ENCODE peak calls at places on chromosomes 3 and 15, in ten cellular contexts. G, T, Y, V, S, U, F, X, E and J are unnamed samples.

GRCh38 chr15:59830143-59830542 is 141.0 kb upstream of the BNIP2 start:
- DNase-seq in U (no peak), S (no peak), G (no peak), F (no peak), T (no peak), Y (no peak), E (no peak), X (no peak), V (no peak), J (no peak)

GRCh38 chr15:51403946-51404695 is 62.7 kb downstream of the GLDN start:
- DNase-seq in V (no peak), T (no peak), F (no peak), E (no peak), G (no peak), U (peak; percentile 41), X (no peak), S (no peak), Y (no peak), J (no peak)

GRCh38 chr3:189144645-189145044 is 27.1 kb upstream of the TPRG1 start:
- DNase-seq in Y (peak; percentile 22), U (no peak), T (no peak), E (peak; percentile 57), G (no peak), V (peak; percentile 15), X (no peak), F (peak; percentile 56), S (no peak), J (no peak)

GRCh38 chr15:100802421-100803157 is 77.0 kb upstream of the ALDH1A3 start:
- DNase-seq in V (no peak), E (no peak), T (no peak), Y (no peak), S (no peak), F (no peak), X (no peak), U (no peak), G (no peak), J (no peak)

GRCh38 chr3:134496481-134497071 is 10.7 kb downstream of the CEP63 start:
- DNase-seq in U (no peak), V (no peak), S (no peak), Y (peak; percentile 52), T (peak; percentile 67), E (peak; percentile 49), G (no peak), X (no peak), F (no peak), J (no peak)

GRCh38 chr3:167918686-167919085 is 177.0 kb downstream of the GOLIM4 start:
- DNase-seq in F (no peak), Y (no peak), X (no peak), E (no peak), U (no peak), T (no peak), V (no peak), G (no peak), S (no peak), J (no peak)

GRCh38 chr3:14548321-14548729 is 8.2 kb upstream of the GRIP2 start:
- DNase-seq in U (no peak), G (no peak), X (no peak), S (peak; percentile 60), Y (peak; percentile 60), E (peak; percentile 68), F (peak; percentile 63), T (peak; percentile 76), V (peak; percentile 85), J (peak; percentile 30)

GRCh38 chr3:164608554-164609276 is 469.6 kb downstream of the SI start:
- DNase-seq in S (no peak), Y (no peak), T (no peak), X (no peak), V (no peak), G (no peak), F (no peak), E (no peak), U (no peak), J (no peak)

DNA sequence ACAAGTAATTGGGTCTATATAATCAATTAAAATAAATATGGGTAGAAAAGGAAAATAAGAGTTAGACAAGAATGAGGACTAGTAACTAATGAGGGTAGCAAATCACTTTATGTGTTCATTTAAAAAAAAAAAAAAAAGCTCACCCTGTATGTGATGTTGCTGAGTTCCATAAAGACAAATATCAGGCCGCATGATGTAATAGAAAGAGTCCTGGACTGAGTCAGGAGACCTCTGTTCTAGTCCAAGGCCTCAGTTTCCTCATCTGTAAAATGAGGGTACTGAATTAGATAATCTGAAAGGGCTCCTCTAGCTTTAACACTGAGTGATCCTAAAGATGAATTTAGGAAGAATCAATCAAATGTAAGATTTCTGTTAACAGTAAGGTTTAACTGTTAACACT is 117.6 kb downstream of the TBL1XR1 start:
- DNase-seq in F (no peak), G (no peak), T (no peak), Y (no peak), S (no peak), V (no peak), U (no peak), E (no peak), X (no peak), J (no peak)
- H3K4me3 ChIP-seq in F (no peak overlapping the region), G (no peak overlapping the region), T (no peak overlapping the region), Y (no peak overlapping the region), S (no peak overlapping the region), V (no peak overlapping the region), U (no peak overlapping the region), E (no peak overlapping the region), X (no peak overlapping the region), J (no peak overlapping the region)

GRCh38 chr3:48656841-48657281 is 5.8 kb downstream of the CELSR3 start:
- DNase-seq in E (no peak), S (no peak), F (no peak), Y (peak; percentile 82), T (no peak), V (no peak), U (no peak), G (no peak), X (no peak), J (no peak)

GRCh38 chr3:48656061-48656840 is 6.4 kb downstream of the CELSR3 start:
- DNase-seq in T (no peak), F (peak; percentile 43), V (peak; percentile 79), U (peak; percentile 89), Y (peak; percentile 92), E (peak; percentile 78), X (no peak), G (peak; percentile 43), S (peak; percentile 89), J (peak; percentile 44)

GRCh38 chr3:48655063-48655462 is 7.6 kb downstream of the CELSR3 start:
- DNase-seq in G (no peak), U (no peak), S (no peak), V (no peak), E (no peak), T (no peak), F (no peak), X (no peak), Y (no peak), J (no peak)

GRCh38 chr3:48652923-48653715 is 9.6 kb downstream of the CELSR3 start:
- DNase-seq in X (no peak), Y (no peak), F (no peak), S (no peak), G (peak; percentile 7), E (no peak), U (no peak), T (no peak), V (no peak), J (no peak)

GRCh38 chr3:48655586-48655985 is 7.1 kb downstream of the CELSR3 start:
- DNase-seq in G (no peak), X (no peak), U (no peak), F (no peak), V (no peak), Y (peak; percentile 67), S (no peak), E (no peak), T (no peak), J (no peak)
- H3K4me3 ChIP-seq in G (peak overlapping the region; percentile 41), X (peak overlapping the region; percentile 51), U (peak overlapping the region; percentile 70), F (no peak overlapping the region), V (peak overlapping the region; percentile 45), Y (peak overlapping the region; percentile 64), S (no peak overlapping the region), E (no peak overlapping the region), T (no peak overlapping the region), J (no peak overlapping the region)

DNA sequence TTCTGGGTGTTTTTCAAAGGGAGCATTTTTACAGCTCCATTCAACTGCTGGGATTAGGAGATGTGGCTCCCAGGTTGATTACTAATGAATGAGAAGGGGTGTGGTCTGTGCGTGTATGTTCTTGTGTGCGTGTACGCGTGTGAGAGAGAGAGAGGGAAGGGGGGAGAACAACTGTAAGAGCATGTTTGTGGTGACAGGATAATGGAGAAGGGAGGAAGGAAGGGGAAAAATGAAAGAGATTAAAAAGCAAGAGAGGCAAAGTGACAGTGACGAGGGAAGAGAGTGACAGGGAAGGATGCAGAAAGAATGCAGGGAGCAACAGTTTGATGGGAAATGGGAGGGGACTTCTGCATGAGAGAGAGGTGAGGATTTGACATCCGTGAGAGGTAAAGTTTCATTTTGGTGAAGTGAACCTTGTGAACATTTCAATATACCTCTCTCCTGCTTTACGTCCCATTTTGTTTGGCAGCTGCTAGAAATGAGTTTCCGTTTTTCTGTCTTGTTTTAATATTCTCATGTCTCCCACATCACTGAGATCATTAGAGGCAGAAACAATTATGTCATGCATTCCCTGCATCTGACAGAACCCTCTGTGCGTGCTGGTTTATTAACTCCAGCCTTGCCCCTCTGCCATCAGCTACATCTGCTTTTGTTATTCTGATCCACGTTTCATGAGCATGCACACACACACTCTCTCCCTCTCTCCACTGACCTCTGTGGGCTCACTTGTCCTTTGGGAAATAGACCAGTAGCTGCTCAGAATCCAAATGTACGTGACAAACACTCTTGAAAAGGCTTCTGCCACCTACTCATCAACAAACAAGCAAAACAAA is 161.6 kb downstream of the GAP43 start:
- DNase-seq in T (no peak), E (no peak), S (no peak), U (no peak), Y (peak; percentile 4), F (peak; percentile 75), V (no peak), X (peak; percentile 95), G (peak; percentile 50), J (peak; percentile 86)
- H3K4me3 ChIP-seq in T (peak overlapping the region; percentile 52), E (no peak overlapping the region), S (peak overlapping the region; percentile 61), U (peak overlapping the region; percentile 84), Y (peak overlapping the region; percentile 38), F (peak overlapping the region; percentile 70), V (peak overlapping the region; percentile 74), X (peak overlapping the region; percentile 61), G (peak overlapping the region; percentile 63), J (peak overlapping the region; percentile 56)

GRCh38 chr3:24047513-24047912 is 102.4 kb downstream of the NR1D2 start:
- DNase-seq in Y (no peak), F (no peak), G (no peak), U (no peak), S (no peak), E (no peak), V (no peak), T (no peak), X (no peak), J (no peak)
- H3K4me3 ChIP-seq in Y (no peak overlapping the region), F (no peak overlapping the region), G (no peak overlapping the region), U (no peak overlapping the region), S (no peak overlapping the region), E (no peak overlapping the region), V (no peak overlapping the region), T (no peak overlapping the region), X (no peak overlapping the region), J (no peak overlapping the region)

GRCh38 chr3:34957707-34958106 is 681.6 kb upstream of the ARPP21 start:
- DNase-seq in X (no peak), U (no peak), Y (no peak), V (no peak), F (no peak), S (no peak), G (peak; percentile 34), T (no peak), E (peak; percentile 19), J (no peak)
- H3K4me3 ChIP-seq in X (no peak overlapping the region), U (no peak overlapping the region), Y (no peak overlapping the region), V (no peak overlapping the region), F (no peak overlapping the region), S (no peak overlapping the region), G (no peak overlapping the region), T (no peak overlapping the region), E (no peak overlapping the region), J (no peak overlapping the region)